ENCODE peak calls at places on chromosomes 1 and 21, in nine cellular contexts. B, M, O, X, R, U, L, C and D are unnamed samples.
A peak's percentile ranks its signal among the peaks of the same experiment; 100 is the strongest.

GRCh38 chr1:6347641-6348487 is 45.7 kb downstream of the ACOT7 start:
- DNase-seq in B (no peak), M (no peak), O (no peak), X (no peak), R (peak; percentile 77), U (no peak), L (peak; percentile 61), C (no peak), D (peak; percentile 68)

GRCh38 chr1:200625381-200625824 is 4.9 kb upstream of the KIF14 start:
- DNase-seq in B (no peak), M (no peak), O (no peak), X (no peak), R (no peak), U (no peak), L (no peak), C (no peak), D (no peak)

GRCh38 chr1:200894712-200895447 is at the start of gene INAVA:
- DNase-seq in B (no peak), M (peak; percentile 53), O (no peak), X (no peak), R (no peak), U (no peak), L (peak; percentile 80), C (no peak), D (peak; percentile 88)

GRCh38 chr1:27366113-27366410 is 699 bp downstream of the MAP3K6 start:
- DNase-seq in B (peak; percentile 88), M (peak; percentile 51), O (peak; percentile 80), X (peak; percentile 95), R (peak; percentile 91), U (no peak), L (peak; percentile 82), C (peak; percentile 94), D (peak; percentile 86)

GRCh38 chr1:234608026-234608719 is 1.8 kb downstream of the IRF2BP2 start:
- DNase-seq in B (peak; percentile 88), M (no peak), O (peak; percentile 60), X (peak; percentile 81), R (peak; percentile 58), U (peak; percentile 65), L (peak; percentile 79), C (no peak), D (peak; percentile 84)

GRCh38 chr1:38735651-38736161 is 123.9 kb downstream of the RRAGC start:
- DNase-seq in B (no peak), M (no peak), O (no peak), X (no peak), R (no peak), U (no peak), L (no peak), C (no peak), D (no peak)

GRCh38 chr21:34807881-34808568 is 139.2 kb downstream of the CLIC6 start:
- DNase-seq in B (peak; percentile 43), M (peak; percentile 82), O (no peak), X (no peak), R (no peak), U (no peak), L (peak; percentile 41), C (no peak), D (no peak)

GRCh38 chr21:27058673-27059365 is 91.9 kb upstream of the ADAMTS5 start:
- DNase-seq in B (no peak), M (no peak), O (no peak), X (no peak), R (no peak), U (no peak), L (no peak), C (no peak), D (no peak)

GRCh38 chr1:66489972-66490601 is 43.9 kb upstream of the SGIP1 start:
- DNase-seq in B (no peak), M (no peak), O (no peak), X (no peak), R (no peak), U (no peak), L (no peak), C (no peak), D (no peak)

GRCh38 chr21:38561613-38562012 is 63.3 kb upstream of the ERG start:
- DNase-seq in B (no peak), M (no peak), O (no peak), X (no peak), R (no peak), U (no peak), L (no peak), C (no peak), D (no peak)

GRCh38 chr21:38562182-38562581 is 63.9 kb upstream of the ERG start:
- DNase-seq in B (no peak), M (no peak), O (no peak), X (no peak), R (no peak), U (no peak), L (no peak), C (no peak), D (no peak)

GRCh38 chr21:38561205-38561604 is 62.9 kb upstream of the ERG start:
- DNase-seq in B (no peak), M (no peak), O (no peak), X (no peak), R (no peak), U (no peak), L (no peak), C (no peak), D (no peak)

DNA sequence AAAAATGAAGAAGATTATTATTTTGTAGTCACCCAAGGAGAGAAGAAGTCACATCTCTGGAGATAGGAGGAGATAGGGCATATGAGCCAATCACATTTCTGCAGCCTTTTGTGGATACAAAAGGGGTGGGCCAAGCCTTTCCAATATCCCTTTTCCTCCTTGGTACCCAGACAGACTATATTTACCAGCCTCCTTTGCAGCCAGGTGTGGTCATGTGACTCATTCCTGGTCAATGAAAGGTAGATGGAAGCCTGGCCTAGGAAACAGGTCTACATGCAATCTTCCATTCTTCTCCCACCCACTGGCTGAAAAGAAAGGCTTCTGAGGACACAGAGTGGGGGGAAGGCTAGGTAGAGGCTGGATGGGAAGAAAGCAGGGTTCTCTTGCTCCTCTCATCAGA is 58.1 kb upstream of the ERG start:
- DNase-seq in B (no peak), M (no peak), O (no peak), X (no peak), R (no peak), U (no peak), L (no peak), C (no peak), D (no peak)
- H3K27me3 ChIP-seq in B (no peaks in the 10 kb centered on the region), M (peaks cover 19% of the 10 kb centered on the region), O (no peaks in the 10 kb centered on the region), X (no peaks in the 10 kb centered on the region), R (no peaks in the 10 kb centered on the region), U (no peaks in the 10 kb centered on the region), L (no peaks in the 10 kb centered on the region), C (no peaks in the 10 kb centered on the region), D (no peaks in the 10 kb centered on the region)

GRCh38 chr1:37515185-37516034 is 844 bp upstream of the MEAF6 start:
- DNase-seq in B (no peak), M (no peak), O (no peak), X (no peak), R (no peak), U (no peak), L (no peak), C (no peak), D (no peak)

GRCh38 chr1:37513795-37514349 is 694 bp downstream of the MEAF6 start:
- DNase-seq in B (no peak), M (no peak), O (no peak), X (no peak), R (peak; percentile 61), U (no peak), L (peak; percentile 27), C (no peak), D (peak; percentile 33)

GRCh38 chr1:37517569-37517968 is 3.0 kb upstream of the MEAF6 start:
- DNase-seq in B (no peak), M (no peak), O (no peak), X (no peak), R (no peak), U (no peak), L (no peak), C (no peak), D (no peak)

GRCh38 chr1:37519613-37520012 is 5.0 kb upstream of the MEAF6 start:
- DNase-seq in B (no peak), M (no peak), O (no peak), X (no peak), R (no peak), U (no peak), L (no peak), C (no peak), D (no peak)

DNA sequence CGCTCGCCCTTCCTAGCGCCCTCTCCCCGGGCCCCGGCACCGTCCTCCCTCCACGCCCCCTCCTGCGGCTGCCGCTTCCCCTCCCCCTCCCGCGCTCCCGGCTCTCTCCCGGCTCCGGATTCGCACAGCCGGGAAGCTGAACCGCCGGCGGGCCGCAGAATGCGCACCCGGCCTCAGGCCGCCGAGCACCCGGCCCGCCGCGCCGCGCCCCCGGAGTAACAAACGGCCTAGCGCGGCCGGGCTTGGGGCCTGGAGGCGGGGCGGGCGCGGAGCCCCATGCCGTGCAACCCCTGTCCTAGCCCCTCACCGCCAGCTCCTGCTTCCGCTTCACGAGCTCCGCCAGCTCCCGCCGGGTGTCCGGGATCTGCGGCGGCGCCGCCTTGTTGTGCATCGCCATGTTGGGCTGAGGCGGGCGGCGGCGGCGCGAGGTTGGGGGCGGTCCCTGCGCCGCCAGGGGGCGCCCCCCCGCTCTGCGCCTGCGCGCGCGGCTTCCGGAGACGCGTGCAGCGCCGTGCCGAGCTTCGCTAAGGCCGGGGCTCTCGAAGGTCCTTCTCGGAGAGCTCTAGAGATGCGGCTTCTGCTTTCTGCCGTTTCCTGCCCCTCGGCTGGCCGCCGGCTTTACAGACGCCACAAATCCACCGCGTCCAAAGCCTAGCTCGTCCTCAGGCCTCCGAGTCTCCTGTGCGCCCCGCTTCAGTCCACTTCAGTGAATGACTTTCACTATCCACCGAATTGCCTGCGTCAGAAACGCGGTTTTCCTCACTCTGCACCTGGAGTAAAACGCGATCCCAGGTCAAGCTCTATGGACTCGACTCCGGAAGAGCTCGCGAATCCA is at the start of gene MEAF6:
- DNase-seq in B (peak; percentile 71), M (peak; percentile 36), O (peak; percentile 70), X (peak; percentile 93), R (peak; percentile 92), U (peak; percentile 45), L (peak; percentile 86), C (peak; percentile 93), D (peak; percentile 86)
- TF ChIP-seq POLR2A in B (peak; percentile 69), M (peak; percentile 83), O (peak; percentile 66), X (peak; percentile 78), R (peak; percentile 60), U (peak; percentile 35), L (peak; percentile 47), C (peak; percentile 36), D (peak; percentile 79)

DNA sequence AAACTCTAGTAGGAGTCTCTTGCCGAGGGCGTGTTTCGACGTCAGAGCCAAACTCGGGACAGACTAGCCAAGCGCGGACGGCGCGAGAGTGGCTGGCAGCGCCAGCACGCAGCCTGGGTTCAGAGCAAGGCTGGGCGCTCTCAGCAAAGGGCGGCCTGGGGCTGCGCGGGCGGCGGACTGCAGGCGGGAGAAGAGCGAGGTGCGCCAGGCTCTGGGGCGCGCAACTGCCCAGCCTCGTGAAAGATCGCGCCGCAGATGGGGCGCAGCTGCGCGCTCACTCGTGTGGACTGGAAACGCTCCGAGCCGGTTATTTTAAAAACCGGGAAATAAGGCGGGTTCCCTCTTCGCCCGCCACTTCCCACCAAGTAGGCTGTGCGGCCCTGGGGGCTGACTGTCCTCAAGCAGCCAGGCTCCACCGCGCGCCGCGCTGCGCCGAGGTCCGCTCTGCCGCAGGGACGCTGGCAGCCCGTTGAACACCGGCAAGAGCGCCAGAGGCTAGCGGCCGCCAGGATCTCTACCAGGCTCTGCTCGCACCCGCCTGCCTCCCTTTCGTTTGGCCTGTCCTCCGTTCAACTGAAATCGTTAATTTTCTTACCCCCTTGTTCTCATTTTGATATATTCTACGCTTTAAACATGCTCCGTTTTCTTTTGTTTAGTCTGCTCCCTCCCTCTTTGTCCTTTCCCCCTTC is 2.4 kb downstream of the ALX3 start:
- DNase-seq in B (no peak), M (no peak), O (no peak), X (no peak), R (peak; percentile 79), U (no peak), L (no peak), C (no peak), D (no peak)
- H3K4me3 ChIP-seq in B (no peak overlapping the region), M (no peak overlapping the region), O (peak overlapping the region; percentile 0), X (no peak overlapping the region), R (peak overlapping the region; percentile 43), U (no peak overlapping the region), L (peak overlapping the region; percentile 45), C (no peak overlapping the region), D (peak overlapping the region; percentile 6)

GRCh38 chr1:42133809-42134526 is 19.2 kb upstream of the GUCA2B start:
- DNase-seq in B (no peak), M (no peak), O (no peak), X (no peak), R (peak; percentile 10), U (no peak), L (no peak), C (no peak), D (no peak)
- H3K27me3 ChIP-seq in B (no peaks in the 10 kb centered on the region), M (no peaks in the 10 kb centered on the region), O (peaks cover 9% of the 10 kb centered on the region), X (no peaks in the 10 kb centered on the region), R (no peaks in the 10 kb centered on the region), U (peaks cover 43% of the 10 kb centered on the region), L (no peaks in the 10 kb centered on the region), C (no peaks in the 10 kb centered on the region), D (no peaks in the 10 kb centered on the region)